ENCODE peak calls at places on chromosomes 11 and 22, in eight cellular contexts. U, M, K, X, D, A, H and Y are unnamed samples.

GRCh38 chr11:113773092-113773415 is 438 bp downstream of the ZW10 start:
- DNase-seq in M (no peak), D (peak; percentile 5), X (no peak), A (peak; percentile 41), U (no peak), K (peak; percentile 44), H (no peak), Y (peak; percentile 8)

GRCh38 chr22:42922374-42923177 is 65.5 kb upstream of the ARFGAP3 start:
- DNase-seq in H (no peak), K (no peak), D (no peak), M (no peak), U (no peak), X (no peak), A (no peak), Y (no peak)

GRCh38 chr11:2483426-2483825 is 38.6 kb downstream of the KCNQ1 start:
- DNase-seq in K (no peak), H (no peak), A (no peak), M (no peak), D (no peak), X (no peak), U (no peak), Y (no peak)

GRCh38 chr11:11789735-11790369 is 51.9 kb upstream of the USP47 start:
- DNase-seq in U (no peak), A (peak; percentile 38), H (no peak), X (no peak), K (peak; percentile 38), M (no peak), D (peak; percentile 41), Y (no peak)

GRCh38 chr11:60978546-60979380 is 7.3 kb downstream of the CD6 start:
- DNase-seq in D (no peak), A (peak; percentile 36), U (no peak), X (no peak), H (peak; percentile 28), M (peak; percentile 50), K (no peak), Y (no peak)

GRCh38 chr22:33018232-33018864 is 39.8 kb downstream of the SYN3 start:
- DNase-seq in X (peak; percentile 33), M (peak; percentile 9), K (peak; percentile 73), D (peak; percentile 22), H (no peak), A (peak; percentile 67), U (peak; percentile 48), Y (peak; percentile 20)

GRCh38 chr11:12245549-12245986 is 131.8 kb upstream of the PARVA start:
- DNase-seq in H (no peak), M (no peak), D (no peak), X (no peak), A (no peak), K (no peak), U (no peak), Y (no peak)

GRCh38 chr11:130872961-130873360 is 43.3 kb downstream of the SNX19 start:
- DNase-seq in D (no peak), A (peak; percentile 38), M (no peak), H (no peak), K (no peak), U (no peak), X (no peak), Y (no peak)

GRCh38 chr22:45860201-45860600 is 116.8 kb downstream of the WNT7B start:
- DNase-seq in U (no peak), M (no peak), X (no peak), H (peak; percentile 49), K (no peak), A (no peak), D (no peak), Y (no peak)

GRCh38 chr11:66115638-66116410 is 45.8 kb downstream of the PACS1 start:
- DNase-seq in D (no peak), U (no peak), M (no peak), H (no peak), X (no peak), A (peak; percentile 35), K (peak; percentile 31), Y (no peak)

GRCh38 chr22:29195118-29195963 is 10.4 kb upstream of the EMID1 start:
- DNase-seq in D (no peak), A (peak; percentile 37), U (no peak), M (no peak), K (no peak), H (no peak), X (no peak), Y (no peak)

GRCh38 chr11:116864531-116864930 is 27.1 kb upstream of the APOA1 start:
- DNase-seq in D (no peak), U (no peak), M (no peak), X (no peak), H (no peak), K (no peak), A (no peak), Y (no peak)

GRCh38 chr11:57475191-57475590 is 14.9 kb downstream of the RTN4RL2 start:
- DNase-seq in X (no peak), D (no peak), U (no peak), A (no peak), K (no peak), H (no peak), M (no peak), Y (no peak)

GRCh38 chr22:19962909-19963806 is 21.5 kb upstream of the TXNRD2 start:
- DNase-seq in D (no peak), U (no peak), A (no peak), K (no peak), X (peak; percentile 27), M (no peak), H (peak; percentile 90), Y (no peak)

GRCh38 chr11:107682182-107682971 is 29.5 kb downstream of the SLN start:
- DNase-seq in U (no peak), M (no peak), D (no peak), A (no peak), K (no peak), H (no peak), X (no peak), Y (no peak)

GRCh38 chr22:25081409-25081824 is 118.2 kb upstream of the CRYBB3 start:
- DNase-seq in A (peak; percentile 39), M (peak; percentile 56), H (no peak), K (peak; percentile 58), U (no peak), X (no peak), D (peak; percentile 49), Y (peak; percentile 30)

GRCh38 chr11:73273246-73273890 is 1.2 kb downstream of the P2RY6 start:
- DNase-seq in X (no peak), H (peak; percentile 7), U (no peak), A (no peak), D (no peak), K (no peak), M (no peak), Y (no peak)

GRCh38 chr11:75014129-75014528 is 25.4 kb downstream of the NEU3 start:
- DNase-seq in D (no peak), X (no peak), M (no peak), U (no peak), H (no peak), K (no peak), A (peak; percentile 79), Y (no peak)

GRCh38 chr11:36447947-36448346 is 62.1 kb downstream of the TRAF6 start:
- DNase-seq in X (no peak), H (no peak), U (no peak), A (no peak), K (no peak), M (no peak), D (no peak), Y (no peak)

GRCh38 chr11:35089724-35090505 is 49.1 kb upstream of the CD44 start:
- DNase-seq in A (no peak), K (no peak), U (no peak), H (no peak), M (no peak), X (no peak), D (no peak), Y (no peak)

GRCh38 chr11:35088226-35088625 is 50.7 kb upstream of the CD44 start:
- DNase-seq in K (no peak), U (no peak), X (no peak), M (no peak), D (no peak), A (no peak), H (no peak), Y (no peak)

GRCh38 chr11:35085766-35086165 is 53.2 kb upstream of the CD44 start:
- DNase-seq in U (peak; percentile 61), D (no peak), K (no peak), H (no peak), M (no peak), X (no peak), A (peak; percentile 61), Y (no peak)

GRCh38 chr11:35087648-35088047 is 51.3 kb upstream of the CD44 start:
- DNase-seq in M (no peak), X (no peak), K (no peak), H (no peak), U (no peak), A (peak; percentile 90), D (no peak), Y (no peak)

GRCh38 chr11:35088676-35089075 is 50.3 kb upstream of the CD44 start:
- DNase-seq in D (no peak), X (no peak), H (no peak), K (no peak), A (no peak), M (no peak), U (no peak), Y (no peak)
- H3K4me1 ChIP-seq in D (peaks cover 11% of the 10 kb centered on the region), X (peaks cover 13% of the 10 kb centered on the region), H (peaks cover 63% of the 10 kb centered on the region), K (peaks cover 9% of the 10 kb centered on the region), A (no peaks in the 10 kb centered on the region), M (peaks cover 33% of the 10 kb centered on the region), U (peaks cover 52% of the 10 kb centered on the region), Y (peaks cover 27% of the 10 kb centered on the region)

DNA sequence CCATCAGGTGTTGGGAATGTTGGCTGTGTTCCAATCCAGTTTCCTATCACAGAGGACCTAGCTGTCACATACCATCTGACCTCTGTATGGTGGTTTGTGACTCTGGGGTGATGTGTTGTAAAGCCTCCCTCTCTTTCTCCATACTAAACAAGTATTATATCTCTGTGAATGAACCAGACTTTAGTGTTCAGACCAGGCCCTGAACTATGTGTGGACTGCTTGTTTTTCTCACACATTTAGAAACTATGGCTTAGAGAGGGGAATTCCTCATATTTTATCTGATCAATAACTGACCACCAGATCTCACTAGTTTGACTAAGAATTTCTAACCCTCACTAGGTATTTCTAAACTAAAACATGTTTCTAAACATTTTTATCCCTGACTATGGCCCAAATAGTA is 17.5 kb downstream of the NCR3LG1 start:
- DNase-seq in A (no peak), H (no peak), D (no peak), X (no peak), M (no peak), K (no peak), U (no peak), Y (no peak)
- H3K9me3 ChIP-seq in A (no peaks in the 10 kb centered on the region), H (peaks cover 42% of the 10 kb centered on the region), D (peaks cover 25% of the 10 kb centered on the region), X (peaks cover 33% of the 10 kb centered on the region), M (peaks cover 20% of the 10 kb centered on the region), K (peaks cover 16% of the 10 kb centered on the region), U (peaks cover 60% of the 10 kb centered on the region), Y (peaks cover 4% of the 10 kb centered on the region)

DNA sequence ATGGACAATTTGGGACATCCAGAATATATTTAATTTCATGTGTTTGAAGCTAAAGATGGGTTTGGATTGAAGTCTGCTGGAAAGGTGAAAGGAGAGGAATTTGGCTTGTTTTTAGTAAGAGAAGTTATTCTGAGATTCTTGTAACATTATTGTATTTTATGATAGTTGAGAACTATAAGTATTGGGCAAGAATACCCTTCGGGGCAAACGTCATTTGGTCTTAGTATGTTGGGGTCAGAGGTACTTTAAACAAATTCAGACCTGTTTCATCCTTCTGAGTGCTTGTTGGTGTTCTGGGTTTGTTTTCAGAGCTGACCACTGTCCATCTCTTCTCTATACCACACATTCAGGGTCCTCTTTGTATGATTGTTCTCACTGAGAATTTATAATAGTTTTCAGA is 19.5 kb downstream of the PANX1 start:
- DNase-seq in M (no peak), A (no peak), X (no peak), H (no peak), K (no peak), U (no peak), D (no peak), Y (no peak)
- H3K4me1 ChIP-seq in M (peaks cover 17% of the 10 kb centered on the region), A (peaks cover 10% of the 10 kb centered on the region), X (peaks cover 6% of the 10 kb centered on the region), H (peaks cover 46% of the 10 kb centered on the region), K (peaks cover 13% of the 10 kb centered on the region), U (peaks cover 93% of the 10 kb centered on the region), D (peaks cover 90% of the 10 kb centered on the region), Y (no peaks in the 10 kb centered on the region)

GRCh38 chr11:94145431-94145830 is 16.8 kb downstream of the PANX1 start:
- DNase-seq in U (no peak), A (no peak), K (no peak), M (no peak), H (no peak), D (no peak), X (no peak), Y (no peak)
- H3K9me3 ChIP-seq in U (no peaks in the 10 kb centered on the region), A (no peaks in the 10 kb centered on the region), K (no peaks in the 10 kb centered on the region), M (no peaks in the 10 kb centered on the region), H (no peaks in the 10 kb centered on the region), D (no peaks in the 10 kb centered on the region), X (no peaks in the 10 kb centered on the region), Y (no peaks in the 10 kb centered on the region)